ENCODE peak calls at places on chromosomes 12 and 14, in six cellular contexts. N is NCI-H345, D is hypothalamus, R is GM23338, M is astrocyte of the spinal cord, G is globus pallidus. T is an unnamed sample.

GRCh38 chr14:77950371-77950770 is 150.5 kb downstream of the ADCK1 start:
- DNase-seq in G (no peak), M (peak), D (no peak), R (no peak), N (no peak), T (no peak)

GRCh38 chr14:104237651-104238423 is 99.5 kb downstream of the KIF26A start:
- DNase-seq in G (no peak), D (no peak), N (no peak), M (no peak), R (no peak), T (no peak)

GRCh38 chr14:93977790-93978581 is 1.6 kb upstream of the ASB2 start:
- DNase-seq in R (no peak), D (no peak), G (no peak), N (no peak), M (no peak), T (no peak)

GRCh38 chr12:51482808-51483532 is 58.3 kb downstream of the SLC4A8 start:
- DNase-seq in N (no peak), R (no peak), G (no peak), D (no peak), M (no peak), T (no peak)

GRCh38 chr12:96120359-96121100 is 73.6 kb upstream of the ELK3 start:
- DNase-seq in D (no peak), G (peak), R (peak), M (no peak), N (no peak), T (no peak)

GRCh38 chr12:132152921-132153321 is 8.7 kb downstream of the NOC4L start:
- DNase-seq in G (no peak), R (no peak), N (no peak), D (no peak), M (no peak), T (no peak)

GRCh38 chr12:67460388-67460787 is 188.2 kb upstream of the DYRK2 start:
- DNase-seq in N (no peak), R (no peak), D (no peak), G (no peak), M (no peak), T (no peak)

GRCh38 chr14:91692075-91692474 is 39.8 kb downstream of the CATSPERB start:
- DNase-seq in N (no peak), M (no peak), D (no peak), R (no peak), G (no peak), T (no peak)

T was measured in NCI-H1105 treated with DMSO at 0.1 percent for 48 hours.